ENCODE peak calls at places on chromosome 9, in seven cellular contexts. Y, T, H, F, K, X and Z are unnamed samples.

GRCh38 chr9:12859704-12860251 is 85.0 kb downstream of the LURAP1L start:
- DNase-seq in Y (peak), T (no peak), H (no peak), F (peak), K (no peak), X (no peak), Z (peak)

GRCh38 chr9:91500509-91501011 is 76.9 kb upstream of the NFIL3 start:
- DNase-seq in Y (peak), T (no peak), H (no peak), F (peak), K (no peak), X (no peak), Z (peak)

GRCh38 chr9:101465330-101465915 is 29.8 kb upstream of the ALDOB start:
- DNase-seq in Y (peak), T (no peak), H (peak), F (peak), K (peak), X (no peak), Z (peak)

GRCh38 chr9:122262073-122262472 is 2.6 kb downstream of the RBM18 start:
- DNase-seq in Y (no peak), T (no peak), H (no peak), F (no peak), K (no peak), X (no peak), Z (no peak)

GRCh38 chr9:16133556-16134227 is 580.8 kb downstream of the CCDC171 start:
- DNase-seq in Y (peak), T (peak), H (peak), F (peak), K (peak), X (peak), Z (peak)

GRCh38 chr9:126851286-126851880 is 9.1 kb upstream of the ZBTB34 start:
- DNase-seq in Y (no peak), T (no peak), H (no peak), F (no peak), K (no peak), X (no peak), Z (no peak)

GRCh38 chr9:135478191-135478590 is 1.4 kb upstream of the PPP1R26 start:
- DNase-seq in Y (no peak), T (no peak), H (no peak), F (peak), K (no peak), X (no peak), Z (no peak)

GRCh38 chr9:135802876-135803419 is 101.0 kb downstream of the KCNT1 start:
- DNase-seq in Y (no peak), T (no peak), H (no peak), F (no peak), K (no peak), X (no peak), Z (no peak)

GRCh38 chr9:68608763-68609162 is 68.1 kb upstream of the TMEM252 start:
- DNase-seq in Y (no peak), T (no peak), H (no peak), F (no peak), K (no peak), X (no peak), Z (no peak)

GRCh38 chr9:90578116-90578815 is 64.4 kb downstream of the DIRAS2 start:
- DNase-seq in Y (peak), T (no peak), H (no peak), F (no peak), K (no peak), X (no peak), Z (no peak)

GRCh38 chr9:10268500-10269485 is 344.0 kb downstream of the PTPRD start:
- DNase-seq in Y (peak), T (peak), H (peak), F (peak), K (no peak), X (peak), Z (peak)

GRCh38 chr9:121636411-121636865 is 15.0 kb upstream of the DAB2IP start:
- DNase-seq in Y (no peak), T (no peak), H (no peak), F (peak), K (no peak), X (no peak), Z (peak)

GRCh38 chr9:83649080-83649479 is 26.1 kb downstream of the IDNK start:
- DNase-seq in Y (peak), T (peak), H (peak), F (peak), K (peak), X (peak), Z (peak)

GRCh38 chr9:93645149-93645889 is 68.9 kb downstream of the PHF2 start:
- DNase-seq in Y (no peak), T (no peak), H (no peak), F (no peak), K (no peak), X (no peak), Z (no peak)

GRCh38 chr9:112203536-112203935 is 28.4 kb upstream of the SUSD1 start:
- DNase-seq in Y (peak), T (no peak), H (no peak), F (peak), K (no peak), X (no peak), Z (peak)

GRCh38 chr9:104780796-104781395 is 17.0 kb downstream of the NIPSNAP3B start:
- DNase-seq in Y (peak), T (no peak), H (peak), F (peak), K (no peak), X (no peak), Z (peak)

GRCh38 chr9:6415266-6415665 is 2.3 kb downstream of the UHRF2 start:
- DNase-seq in Y (no peak), T (no peak), H (peak), F (peak), K (no peak), X (no peak), Z (no peak)

GRCh38 chr9:24118170-24118569 is 292.1 kb upstream of the ELAVL2 start:
- DNase-seq in Y (no peak), T (no peak), H (peak), F (no peak), K (no peak), X (no peak), Z (no peak)

GRCh38 chr9:109945571-109945970 is 165.6 kb downstream of the PALM2AKAP2 start:
- DNase-seq in Y (peak), T (no peak), H (no peak), F (no peak), K (no peak), X (no peak), Z (peak)

GRCh38 chr9:78566948-78567675 is 270.2 kb downstream of the PSAT1 start:
- DNase-seq in Y (peak), T (no peak), H (no peak), F (peak), K (no peak), X (no peak), Z (peak)

GRCh38 chr9:130172161-130172857 is at the start of gene NCS1:
- DNase-seq in Y (no peak), T (no peak), H (peak), F (peak), K (no peak), X (peak), Z (peak)

GRCh38 chr9:108484468-108484867 is 371.3 kb downstream of the ACTL7B start:
- DNase-seq in Y (no peak), T (no peak), H (no peak), F (no peak), K (no peak), X (no peak), Z (no peak)

GRCh38 chr9:129944501-129945116 is 98.4 kb downstream of the FNBP1 start:
- DNase-seq in Y (no peak), T (no peak), H (no peak), F (no peak), K (no peak), X (no peak), Z (no peak)

GRCh38 chr9:128082173-128082572 is 14.1 kb downstream of the SLC25A25 start:
- DNase-seq in Y (peak), T (no peak), H (peak), F (peak), K (no peak), X (no peak), Z (no peak)

GRCh38 chr9:121153642-121154041 is 48.0 kb downstream of the RAB14 start:
- DNase-seq in Y (no peak), T (no peak), H (no peak), F (peak), K (no peak), X (no peak), Z (no peak)